ENCODE peak calls at places on chromosome 9, in nine cellular contexts. A is left kidney; V is germinal center; D is pons; N is amygdala; X is CD8-positive, alpha-beta memory T cell; W is GM13976; P is MCF 10A; H is RWPE1. U is an unnamed sample.

GRCh38 chr9:82489579-82489915 is 501.0 kb downstream of the SPATA31D1 start:
- DNase-seq in X (no peak), A (no peak), H (peak; percentile 42), V (no peak), W (no peak), D (peak; percentile 45), N (no peak), P (peak; percentile 54), U (no peak)

GRCh38 chr9:79471577-79472543 is 99.9 kb upstream of the TLE4 start:
- DNase-seq in D (peak; percentile 92), P (peak; percentile 65), H (peak; percentile 26), A (no peak), N (peak; percentile 50), X (peak; percentile 23), W (no peak), V (no peak), U (no peak)

GRCh38 chr9:96423985-96424336 is 5.8 kb upstream of the ZNF367 start:
- DNase-seq in X (no peak), D (no peak), A (no peak), N (no peak), H (peak; percentile 24), P (peak; percentile 38), W (no peak), V (no peak), U (no peak)

GRCh38 chr9:128823903-128824406 is 5.6 kb downstream of the SPOUT1 start:
- DNase-seq in X (no peak), W (no peak), H (no peak), D (no peak), V (no peak), P (no peak), A (no peak), N (no peak), U (no peak)

GRCh38 chr9:131214457-131214856 is 61.9 kb downstream of the FAM78A start:
- DNase-seq in H (no peak), D (peak; percentile 78), A (peak; percentile 15), W (no peak), P (no peak), V (no peak), N (no peak), X (no peak), U (no peak)

GRCh38 chr9:117084221-117084620 is 330.6 kb downstream of the ASTN2 start:
- DNase-seq in N (no peak), P (no peak), A (no peak), X (no peak), H (no peak), D (no peak), W (no peak), V (no peak), U (no peak)

GRCh38 chr9:134381262-134381661 is 55.0 kb downstream of the RXRA start:
- DNase-seq in X (no peak), H (no peak), W (no peak), A (no peak), V (no peak), N (no peak), D (no peak), P (no peak), U (no peak)

GRCh38 chr9:127783111-127783621 is 2.7 kb upstream of the CDK9 start:
- DNase-seq in A (no peak), N (no peak), H (no peak), X (peak; percentile 74), V (peak; percentile 68), P (no peak), W (peak; percentile 69), D (peak; percentile 38), U (peak; percentile 89)

GRCh38 chr9:21812945-21813568 is 10.6 kb downstream of the MTAP start:
- DNase-seq in P (no peak), N (peak; percentile 71), D (peak; percentile 77), A (peak; percentile 77), H (peak; percentile 58), V (peak; percentile 56), X (peak; percentile 49), W (peak; percentile 59), U (peak; percentile 83)

GRCh38 chr9:128007566-128008138 is 26.9 kb upstream of the EEIG1 start:
- DNase-seq in W (peak; percentile 77), D (peak; percentile 82), H (no peak), N (no peak), V (peak; percentile 66), A (peak; percentile 90), P (peak; percentile 45), X (peak; percentile 96), U (no peak)

GRCh38 chr9:133728856-133729645 is 9.1 kb downstream of the SARDH start:
- DNase-seq in H (no peak), D (no peak), W (no peak), N (no peak), A (no peak), V (no peak), X (no peak), P (no peak), U (peak; percentile 51)

GRCh38 chr9:128251701-128252100 is 24.1 kb downstream of the GOLGA2 start:
- DNase-seq in N (no peak), W (no peak), X (no peak), V (no peak), A (peak; percentile 17), P (no peak), H (no peak), D (no peak), U (no peak)

GRCh38 chr9:111914749-111915424 is 18.3 kb downstream of the UGCG start:
- DNase-seq in A (no peak), P (peak; percentile 42), X (no peak), W (no peak), N (no peak), H (no peak), V (no peak), D (no peak), U (no peak)

GRCh38 chr9:16501098-16501663 is 369.3 kb downstream of the BNC2 start:
- DNase-seq in X (no peak), D (no peak), P (peak; percentile 20), A (no peak), N (no peak), W (no peak), V (no peak), H (peak; percentile 50), U (no peak)

GRCh38 chr9:12968093-12968492 is 193.3 kb downstream of the LURAP1L start:
- DNase-seq in W (no peak), X (no peak), P (no peak), D (no peak), N (no peak), V (no peak), H (no peak), A (no peak), U (no peak)

GRCh38 chr9:5543875-5544702 is 33.8 kb downstream of the PDCD1LG2 start:
- DNase-seq in W (no peak), V (no peak), D (no peak), X (no peak), A (no peak), H (no peak), N (no peak), P (no peak), U (no peak)

GRCh38 chr9:86175223-86175622 is 75.9 kb upstream of the GOLM1 start:
- DNase-seq in P (no peak), A (no peak), X (no peak), N (no peak), H (no peak), W (peak; percentile 35), D (no peak), V (no peak), U (no peak)

GRCh38 chr9:124455820-124456219 is 5.6 kb downstream of the ADGRD2 start:
- DNase-seq in N (no peak), A (no peak), W (no peak), X (no peak), P (no peak), H (no peak), V (no peak), D (no peak), U (peak; percentile 41)

GRCh38 chr9:101098392-101098791 is 69.9 kb downstream of the PLPPR1 start:
- DNase-seq in A (no peak), H (no peak), D (no peak), V (no peak), X (no peak), P (no peak), N (no peak), W (no peak), U (no peak)

GRCh38 chr9:36386396-36386795 is 13.7 kb downstream of the RNF38 start:
- DNase-seq in A (no peak), H (peak; percentile 12), W (no peak), V (no peak), D (no peak), P (no peak), X (no peak), N (no peak), U (no peak)

GRCh38 chr9:10612649-10613398 is at the start of gene PTPRD:
- DNase-seq in P (peak; percentile 23), N (peak; percentile 61), W (peak; percentile 66), V (peak; percentile 28), X (no peak), A (peak; percentile 91), D (no peak), H (peak; percentile 62), U (peak; percentile 74)

GRCh38 chr9:21015959-21016358 is 15.5 kb downstream of the HACD4 start:
- DNase-seq in A (no peak), P (no peak), D (no peak), V (no peak), W (no peak), N (no peak), H (no peak), X (no peak), U (no peak)

GRCh38 chr9:112315905-112316304 is 17.5 kb downstream of the PTBP3 start:
- DNase-seq in W (no peak), D (no peak), V (no peak), A (no peak), X (no peak), N (no peak), H (no peak), P (no peak), U (no peak)

U was measured in cardiac septum.